ENCODE peak calls at places on chromosome 2, in four cellular contexts. D, E, H and U are unnamed samples. For H3K36me3, the result is how much of the 10 kb centered on the place peaks cover.

GRCh38 chr2:30147196-30147714 is 448 bp downstream of the YPEL5 start:
- DNase-seq in D (no peak), E (no peak), H (no peak), U (no peak)

GRCh38 chr2:15107137-15107536 is 454.0 kb downstream of the NBAS start:
- DNase-seq in D (peak), E (no peak), H (no peak), U (no peak)

GRCh38 chr2:176188218-176188968 is at the start of gene HOXD1:
- DNase-seq in D (peak), E (peak), H (no peak), U (no peak)

GRCh38 chr2:7444614-7445013 is 527.4 kb downstream of the RNF144A start:
- DNase-seq in D (no peak), E (no peak), H (no peak), U (no peak)

GRCh38 chr2:44291281-44292248 is 16.3 kb downstream of the SLC3A1 start:
- DNase-seq in D (peak), E (peak), H (no peak), U (peak)

GRCh38 chr2:69639246-69639645 is 4.3 kb downstream of the AAK1 start:
- DNase-seq in D (peak), E (no peak), H (no peak), U (no peak)

GRCh38 chr2:47592381-47592780 is 189.4 kb downstream of the MSH2 start:
- DNase-seq in D (no peak), E (no peak), H (no peak), U (no peak)

GRCh38 chr2:180677928-180678327 is 302.5 kb upstream of the UBE2E3 start:
- DNase-seq in D (no peak), E (no peak), H (no peak), U (no peak)

GRCh38 chr2:29238497-29238896 is 123.3 kb downstream of the CLIP4 start:
- DNase-seq in D (peak), E (no peak), H (peak), U (no peak)

GRCh38 chr2:191739194-191739593 is 61.3 kb downstream of the NABP1 start:
- DNase-seq in D (no peak), E (no peak), H (no peak), U (no peak)

GRCh38 chr2:54503192-54503591 is 47.1 kb downstream of the SPTBN1 start:
- DNase-seq in D (no peak), E (no peak), H (no peak), U (no peak)

GRCh38 chr2:234953116-234954031 is 1.6 kb downstream of the SH3BP4 start:
- DNase-seq in D (peak), E (no peak), H (peak), U (peak)

GRCh38 chr2:172428841-172429173 is 1.4 kb downstream of the ITGA6 start:
- DNase-seq in D (no peak), E (no peak), H (no peak), U (no peak)

GRCh38 chr2:237431372-237431771 is 17.4 kb upstream of the COL6A3 start:
- DNase-seq in D (peak), E (no peak), H (no peak), U (no peak)

GRCh38 chr2:121617042-121617599 is 32.1 kb downstream of the CLASP1 start:
- DNase-seq in D (no peak), E (no peak), H (no peak), U (no peak)

GRCh38 chr2:55618649-55619055 is 1.2 kb upstream of the PPP4R3B start:
- DNase-seq in D (peak), E (peak), H (peak), U (peak)

GRCh38 chr2:1990724-1991123 is 246.4 kb upstream of the PXDN start:
- DNase-seq in D (no peak), E (no peak), H (peak), U (no peak)

GRCh38 chr2:107622741-107623310 is 203.9 kb upstream of the RGPD4 start:
- DNase-seq in D (no peak), E (no peak), H (no peak), U (no peak)

GRCh38 chr2:147945660-147946059 is 74.9 kb downstream of the ORC4 start:
- DNase-seq in D (peak), E (no peak), H (no peak), U (no peak)

GRCh38 chr2:61762292-61762691 is 91.6 kb downstream of the FAM161A start:
- DNase-seq in D (no peak), E (no peak), H (no peak), U (no peak)

GRCh38 chr2:228447266-228447915 is 265.9 kb upstream of the SPHKAP start:
- DNase-seq in D (peak), E (no peak), H (no peak), U (no peak)

GRCh38 chr2:25825238-25825637 is 53.0 kb downstream of the ASXL2 start:
- DNase-seq in D (no peak), E (no peak), H (no peak), U (no peak)

GRCh38 chr2:49770919-49771318 is 616.6 kb upstream of the FSHR start:
- DNase-seq in D (peak), E (no peak), H (no peak), U (no peak)

GRCh38 chr2:125861461-125861860 is 794.5 kb upstream of the GYPC start:
- DNase-seq in D (no peak), E (no peak), H (no peak), U (no peak)

GRCh38 chr2:101476605-101477208 is 1.8 kb upstream of the RFX8 start:
- DNase-seq in D (no peak), E (no peak), H (no peak), U (no peak)

GRCh38 chr2:175001546-175001945 is 3.6 kb downstream of the CHN1 start:
- DNase-seq in D (no peak), E (no peak), H (no peak), U (no peak)

GRCh38 chr2:38121481-38121880 is 45.5 kb upstream of the CYP1B1 start:
- DNase-seq in D (no peak), E (no peak), H (no peak), U (no peak)

GRCh38 chr2:217279571-217279970 is 419.7 kb upstream of the TNP1 start:
- DNase-seq in D (peak), E (no peak), H (no peak), U (no peak)

GRCh38 chr2:42248846-42249245 is 79.7 kb downstream of the EML4 start:
- DNase-seq in D (no peak), E (no peak), H (no peak), U (no peak)

GRCh38 chr2:165594935-165595255 is 125.4 kb downstream of the CSRNP3 start:
- DNase-seq in D (no peak), E (no peak), H (no peak), U (no peak)

GRCh38 chr2:100250645-100251044 is 71.7 kb downstream of the LONRF2 start:
- DNase-seq in D (no peak), E (no peak), H (no peak), U (no peak)

GRCh38 chr2:168913171-168913484 is 12.0 kb downstream of the G6PC2 start:
- DNase-seq in D (no peak), E (no peak), H (no peak), U (no peak)

GRCh38 chr2:128536925-128537620 is 218.4 kb upstream of the HS6ST1 start:
- DNase-seq in D (peak), E (no peak), H (no peak), U (no peak)

GRCh38 chr2:60779426-60779825 is 23.4 kb downstream of the PAPOLG start:
- DNase-seq in D (no peak), E (no peak), H (no peak), U (no peak)

GRCh38 chr2:9739508-9739907 is 103.8 kb upstream of the TAF1B start:
- DNase-seq in D (no peak), E (peak), H (peak), U (peak)

GRCh38 chr2:164514491-164514890 is 106.8 kb downstream of the GRB14 start:
- DNase-seq in D (no peak), E (no peak), H (no peak), U (no peak)

GRCh38 chr2:111138834-111139233 is 18.1 kb downstream of the BCL2L11 start:
- DNase-seq in D (no peak), E (no peak), H (no peak), U (no peak)

GRCh38 chr2:217258170-217258569 is 398.3 kb upstream of the TNP1 start:
- DNase-seq in D (no peak), E (no peak), H (no peak), U (no peak)

GRCh38 chr2:224543939-224544338 is 41.2 kb downstream of the CUL3 start:
- DNase-seq in D (no peak), E (no peak), H (no peak), U (no peak)

GRCh38 chr2:224532931-224533330 is 52.2 kb downstream of the CUL3 start:
- DNase-seq in D (no peak), E (no peak), H (no peak), U (no peak)

GRCh38 chr2:224538739-224539138 is 46.4 kb downstream of the CUL3 start:
- DNase-seq in D (no peak), E (no peak), H (no peak), U (no peak)
- H3K36me3 ChIP-seq in D (under half), E (under half), H (under half), U (under half)

GRCh38 chr2:195711478-195711877 is 54.5 kb downstream of the SLC39A10 start:
- DNase-seq in D (no peak), E (no peak), H (no peak), U (no peak)
- H3K36me3 ChIP-seq in D (under half), E (under half), H (under half), U (under half)

GRCh38 chr2:224776795-224777562 is 60.8 kb upstream of the CCDC195 start:
- DNase-seq in D (no peak), E (no peak), H (no peak), U (no peak)
- H3K36me3 ChIP-seq in D (under half), E (under half), H (under half), U (under half)

DNA sequence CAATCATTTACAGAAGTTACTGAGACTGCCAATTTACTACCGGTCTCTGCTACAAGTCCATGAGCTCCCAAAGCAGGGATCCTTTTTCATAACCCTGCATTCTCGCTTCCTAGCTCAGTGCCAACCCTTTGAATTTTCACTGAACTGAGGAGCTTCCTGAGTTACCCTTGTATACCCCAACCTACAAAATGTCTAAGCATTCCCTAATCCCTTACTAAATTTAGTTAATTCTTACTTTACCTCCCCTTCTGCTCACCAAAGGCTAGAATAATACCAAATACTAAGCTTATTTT is 9.6 kb downstream of the MAT2A start:
- DNase-seq in D (no peak), E (no peak), H (no peak), U (no peak)
- H3K36me3 ChIP-seq in D (half or more), E (under half), H (under half), U (half or more)

GRCh38 chr2:230797515-230798495 is 66.9 kb upstream of the ITM2C start:
- DNase-seq in D (no peak), E (no peak), H (no peak), U (no peak)
- H3K36me3 ChIP-seq in D (under half), E (under half), H (under half), U (under half)

DNA sequence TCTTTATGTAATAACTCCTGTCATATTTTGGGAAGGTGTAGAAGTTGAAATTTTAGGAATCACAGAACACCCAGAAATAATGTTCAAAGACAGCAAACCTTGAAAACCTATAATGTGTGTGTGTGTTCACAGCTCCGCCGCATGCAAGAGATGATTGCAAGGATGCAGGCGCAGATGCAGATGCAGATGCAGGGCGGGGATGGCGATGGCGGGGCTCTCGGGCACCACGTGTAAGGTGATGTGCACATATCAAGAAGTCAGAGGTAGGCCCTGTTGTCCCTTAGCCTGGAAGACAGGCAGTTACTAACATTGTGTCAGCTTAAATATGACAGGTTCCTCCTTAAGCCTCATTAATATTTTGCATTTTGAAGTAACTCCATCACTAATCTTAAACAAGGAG is 6.1 kb upstream of the FARP2 start:
- DNase-seq in D (no peak), E (no peak), H (no peak), U (no peak)
- H3K36me3 ChIP-seq in D (half or more), E (under half), H (half or more), U (half or more)